ENCODE peak calls at places on chromosomes 3 and 15, in six cellular contexts. H is HepG2, T is transverse colon, N is SK-N-SH, X is sigmoid colon, R is stomach. W is an unnamed sample.

GRCh38 chr3:170421147-170421641 is 2.5 kb downstream of the CLDN11 start:
- DNase-seq in H (peak; percentile 42), T (no peak), N (peak; percentile 27), X (no peak), R (no peak), W (peak; percentile 69)

GRCh38 chr3:189355481-189356201 is 183.9 kb downstream of the TPRG1 start:
- DNase-seq in H (peak; percentile 52), T (peak; percentile 23), N (no peak), X (no peak), R (no peak), W (no peak)

GRCh38 chr15:31129769-31130303 is 28.3 kb upstream of the TRPM1 start:
- DNase-seq in H (no peak), T (no peak), N (no peak), X (no peak), R (no peak), W (no peak)

GRCh38 chr15:79572691-79573340 is 140.7 kb downstream of the MINAR1 start:
- DNase-seq in H (no peak), T (no peak), N (no peak), X (no peak), R (peak; percentile 37), W (no peak)

GRCh38 chr3:188214442-188214841 is 60.5 kb downstream of the LPP start:
- DNase-seq in H (peak; percentile 34), T (no peak), N (no peak), X (peak; percentile 71), R (no peak), W (no peak)

GRCh38 chr3:33067484-33067883 is 29.5 kb downstream of the GLB1 start:
- DNase-seq in H (peak; percentile 66), T (no peak), N (no peak), X (no peak), R (no peak), W (no peak)

GRCh38 chr15:70976856-70977255 is 84.2 kb downstream of the LRRC49 start:
- DNase-seq in H (no peak), T (no peak), N (no peak), X (no peak), R (no peak), W (no peak)

GRCh38 chr3:78728406-78729145 is 1039.2 kb downstream of the ROBO1 start:
- DNase-seq in H (no peak), T (peak; percentile 29), N (peak; percentile 34), X (peak; percentile 82), R (peak; percentile 67), W (peak; percentile 72)

GRCh38 chr3:118144919-118145318 is 889.7 kb downstream of the IGSF11 start:
- DNase-seq in H (no peak), T (no peak), N (no peak), X (no peak), R (no peak), W (no peak)

GRCh38 chr15:70322051-70322668 is 224.4 kb upstream of the TLE3 start:
- DNase-seq in H (no peak), T (no peak), N (no peak), X (no peak), R (no peak), W (no peak)

GRCh38 chr15:25180606-25181289 is 226.0 kb downstream of the SNRPN start:
- DNase-seq in H (no peak), T (peak; percentile 1), N (no peak), X (peak; percentile 53), R (peak; percentile 17), W (peak; percentile 38)

GRCh38 chr3:10813425-10813824 is 2.6 kb upstream of the SLC6A11 start:
- DNase-seq in H (peak; percentile 71), T (no peak), N (no peak), X (no peak), R (no peak), W (no peak)

GRCh38 chr3:115512565-115513410 is 110.5 kb upstream of the GAP43 start:
- DNase-seq in H (no peak), T (no peak), N (peak; percentile 62), X (no peak), R (no peak), W (peak; percentile 64)

GRCh38 chr3:169505577-169506155 is 157.8 kb downstream of the MECOM start:
- DNase-seq in H (peak; percentile 1), T (no peak), N (no peak), X (no peak), R (no peak), W (no peak)

GRCh38 chr3:170081079-170081741 is 43.4 kb downstream of the GPR160 start:
- DNase-seq in H (no peak), T (no peak), N (no peak), X (no peak), R (no peak), W (no peak)

GRCh38 chr3:113730550-113730949 is 15.5 kb downstream of the NAA50 start:
- DNase-seq in H (no peak), T (no peak), N (no peak), X (no peak), R (no peak), W (no peak)

GRCh38 chr3:112799946-112800345 is 46.7 kb downstream of the CD200R1L start:
- DNase-seq in H (no peak), T (no peak), N (no peak), X (no peak), R (no peak), W (no peak)

GRCh38 chr15:76668900-76669299 is 236.2 kb downstream of the SCAPER start:
- DNase-seq in H (no peak), T (no peak), N (no peak), X (no peak), R (no peak), W (no peak)

GRCh38 chr3:34312684-34313083 is 514.3 kb downstream of the PDCD6IP start:
- DNase-seq in H (no peak), T (no peak), N (no peak), X (no peak), R (no peak), W (no peak)

DNA sequence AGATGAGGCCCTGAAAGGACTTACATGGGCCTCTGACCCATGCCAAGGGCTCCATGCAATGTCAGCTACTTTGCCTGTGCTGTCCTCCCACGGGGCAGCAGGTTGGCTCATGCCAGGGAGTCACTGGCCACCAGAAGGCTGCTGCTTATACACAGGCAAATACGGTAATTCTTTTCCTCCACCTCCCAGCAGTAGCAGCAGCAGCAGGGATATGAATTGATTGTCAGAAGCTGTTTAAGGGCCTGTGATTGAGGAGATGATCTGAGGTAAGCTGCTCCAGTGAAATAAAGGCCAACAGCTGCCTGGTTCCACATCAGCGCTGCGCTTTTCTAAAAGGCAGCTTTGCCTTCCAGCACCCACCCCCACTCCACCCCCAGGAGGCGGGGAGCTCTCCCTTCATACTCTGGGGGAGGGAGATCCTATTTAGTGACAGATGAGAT is 250.5 kb downstream of the SHQ1 start:
- DNase-seq in H (no peak), T (no peak), N (peak; percentile 63), X (no peak), R (no peak), W (no peak)
- TF ChIP-seq EP300 in H (no peak), T (no peak), N (no peak), X (no peak), R (no peak), W (no peak)

DNA sequence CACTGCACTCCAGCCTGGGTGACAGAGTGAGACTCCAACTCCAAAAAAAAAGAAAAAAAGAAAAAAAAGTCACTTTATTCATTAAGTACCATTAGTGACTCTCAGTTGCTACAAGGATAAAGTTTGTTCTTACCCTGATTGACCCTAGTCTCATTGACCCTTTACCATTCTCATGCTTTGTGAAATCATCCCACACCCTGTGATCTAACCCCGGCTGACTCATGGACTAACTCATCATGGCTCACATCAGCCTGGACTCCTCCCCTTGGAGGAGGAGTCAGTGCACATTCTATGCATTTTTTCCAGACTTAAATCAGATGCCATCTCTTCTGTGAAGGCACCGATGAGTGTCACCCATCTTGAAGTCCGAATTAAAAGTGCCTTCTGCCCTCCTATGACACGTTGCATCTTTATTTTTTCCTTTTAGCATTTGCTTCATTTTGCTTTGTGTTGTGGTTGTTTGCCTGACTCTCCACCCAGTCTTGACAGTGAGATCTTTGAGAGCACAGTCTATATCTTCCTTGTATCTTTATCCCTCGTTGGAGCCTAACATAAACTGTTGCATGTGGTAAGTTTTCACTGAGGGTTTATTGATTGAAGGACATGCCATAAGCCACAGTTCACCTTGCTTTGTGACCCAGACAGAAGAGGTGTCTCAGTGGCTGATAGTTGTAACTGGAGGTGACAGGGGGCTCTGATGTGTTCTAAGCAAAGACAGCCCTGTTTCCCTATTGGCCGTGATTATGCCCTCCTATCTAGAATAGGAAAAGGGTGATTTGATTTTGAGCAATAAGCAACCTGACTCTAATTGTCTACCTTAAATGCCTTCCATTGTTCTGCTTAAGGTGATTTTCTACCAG is 72.1 kb downstream of the IL1RAP start:
- DNase-seq in H (peak; percentile 60), T (no peak), N (peak; percentile 7), X (no peak), R (no peak), W (no peak)
- TF ChIP-seq POLR2AphosphoS5 in H (no peak), T (no peak), N (peak; percentile 21), X (no peak), R (no peak), W (no peak)

DNA sequence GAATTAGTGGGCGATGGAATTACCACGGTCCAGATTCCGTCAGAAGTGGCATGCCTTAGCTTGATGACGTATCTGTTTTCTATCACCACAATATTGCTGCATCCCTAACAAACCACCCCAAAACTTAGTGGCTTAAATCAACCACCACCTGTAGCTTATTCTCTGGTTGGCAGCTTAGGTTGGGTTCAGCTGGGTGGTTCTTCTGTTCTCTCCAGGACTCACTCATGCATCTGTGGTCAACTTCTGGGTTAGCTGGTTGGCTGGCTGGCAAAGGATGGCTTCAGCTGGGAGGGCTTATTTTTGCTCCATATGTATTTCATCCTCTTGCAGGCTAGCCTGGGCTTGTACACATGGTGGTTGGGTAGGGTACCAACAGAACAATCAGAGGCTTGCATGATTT is 288.8 kb upstream of the LRRFIP2 start:
- DNase-seq in H (no peak), T (no peak), N (no peak), X (no peak), R (no peak), W (no peak)
- H3K27me3 ChIP-seq in H (no peaks in the 10 kb centered on the region), T (no peaks in the 10 kb centered on the region), N (no peaks in the 10 kb centered on the region), X (no peaks in the 10 kb centered on the region), R (no peaks in the 10 kb centered on the region), W (no peaks in the 10 kb centered on the region)

GRCh38 chr3:194573680-194574437 is 59.4 kb downstream of the TMEM44 start:
- DNase-seq in H (peak; percentile 48), T (peak; percentile 43), N (peak; percentile 66), X (no peak), R (peak; percentile 58), W (no peak)

GRCh38 chr3:194571491-194571941 is 61.7 kb downstream of the TMEM44 start:
- DNase-seq in H (no peak), T (no peak), N (no peak), X (no peak), R (no peak), W (no peak)

GRCh38 chr3:194572944-194573491 is 60.2 kb downstream of the TMEM44 start:
- DNase-seq in H (no peak), T (no peak), N (no peak), X (no peak), R (no peak), W (no peak)

GRCh38 chr3:194570898-194571297 is 62.3 kb downstream of the TMEM44 start:
- DNase-seq in H (no peak), T (no peak), N (no peak), X (no peak), R (no peak), W (no peak)

DNA sequence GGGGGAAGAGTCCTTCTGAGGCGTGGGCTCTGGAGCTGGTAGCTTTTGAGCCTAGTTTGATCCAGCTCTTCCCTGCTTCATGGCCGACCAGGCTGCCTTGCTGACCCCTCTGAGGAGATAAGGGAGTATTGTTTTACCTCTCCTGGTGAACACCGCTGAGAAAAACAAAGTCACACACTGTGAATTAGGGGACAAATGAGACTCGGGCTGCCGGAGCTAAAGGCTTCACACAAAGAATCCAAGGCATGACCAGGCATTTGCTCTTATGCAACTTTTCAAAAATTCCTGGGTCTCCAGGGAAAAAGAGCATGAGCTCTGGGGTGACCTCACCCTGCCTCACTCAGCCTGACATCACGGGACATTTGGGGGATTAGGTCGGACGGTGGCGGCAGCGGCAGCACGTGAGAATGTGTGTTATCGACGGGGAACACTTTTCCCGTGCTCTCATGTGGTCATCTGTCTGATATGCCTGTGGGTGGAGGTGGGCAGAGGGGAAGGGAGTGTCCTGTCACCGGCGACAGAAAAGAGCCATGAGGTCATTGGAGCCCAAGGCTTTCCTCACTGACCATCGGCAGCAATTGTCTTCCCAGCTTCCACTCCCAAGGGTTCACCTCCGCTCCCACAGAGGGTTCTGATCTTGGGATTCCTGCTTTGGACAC is 61.0 kb downstream of the TMEM44 start:
- DNase-seq in H (peak; percentile 90), T (peak; percentile 25), N (no peak), X (peak; percentile 77), R (no peak), W (peak; percentile 88)
- TF ChIP-seq EP300 in H (no peak), T (no peak), N (no peak), X (no peak), R (no peak), W (no peak)